ENCODE peak calls at places on chromosome 11, in six cellular contexts. X is A549, B is K562, L is IMR-90, Z is GM12878, J is HepG2. F is an unnamed sample.

GRCh38 chr11:44589301-44589700 is 23.8 kb downstream of the CD82 start:
- DNase-seq in L (peak; percentile 97), J (no peak), X (no peak), B (no peak), Z (no peak), F (no peak)

GRCh38 chr11:60971520-60971919 is at the start of gene CD6:
- DNase-seq in X (no peak), L (no peak), B (no peak), Z (no peak), J (no peak), F (no peak)

GRCh38 chr11:66970808-66971442 is 4.2 kb upstream of the C11orf86 start:
- DNase-seq in B (no peak), Z (no peak), J (peak; percentile 95), L (peak; percentile 100), X (peak; percentile 99), F (no peak)

GRCh38 chr11:131668867-131669780 is 298.7 kb downstream of the NTM start:
- DNase-seq in J (peak; percentile 17), Z (no peak), B (peak; percentile 67), L (peak; percentile 16), X (peak; percentile 42), F (peak; percentile 68)

GRCh38 chr11:103326070-103326794 is 217.0 kb downstream of the DYNC2H1 start:
- DNase-seq in L (peak; percentile 78), B (peak; percentile 10), Z (peak; percentile 17), X (peak; percentile 63), J (peak; percentile 51), F (peak; percentile 67)

GRCh38 chr11:62157603-62158002 is 32.4 kb upstream of the SCGB1D1 start:
- DNase-seq in J (no peak), L (no peak), B (no peak), Z (no peak), X (no peak), F (no peak)

GRCh38 chr11:63022422-63022821 is 6.8 kb upstream of the SLC22A8 start:
- DNase-seq in L (no peak), X (no peak), Z (no peak), B (no peak), J (no peak), F (no peak)

GRCh38 chr11:1130276-1131032 is 27.3 kb upstream of the MUC5AC start:
- DNase-seq in J (no peak), L (no peak), Z (no peak), B (no peak), X (no peak), F (no peak)

GRCh38 chr11:69490516-69490915 is 9.1 kb downstream of the LINC01488 start:
- DNase-seq in Z (no peak), J (no peak), L (no peak), B (no peak), X (no peak), F (no peak)

GRCh38 chr11:60918941-60919275 is 5.0 kb downstream of the TMEM109 start:
- DNase-seq in L (peak; percentile 40), X (peak; percentile 19), Z (no peak), J (no peak), B (no peak), F (no peak)

GRCh38 chr11:22703040-22703439 is 36.6 kb downstream of the GAS2 start:
- DNase-seq in X (peak; percentile 50), J (peak; percentile 88), B (no peak), Z (peak; percentile 21), L (peak; percentile 77), F (peak; percentile 39)

GRCh38 chr11:57425565-57426438 is 1.1 kb downstream of the SLC43A3 start:
- DNase-seq in Z (no peak), J (no peak), X (no peak), B (no peak), L (peak; percentile 14), F (no peak)

GRCh38 chr11:76234704-76235232 is 28.5 kb upstream of the WNT11 start:
- DNase-seq in L (no peak), Z (no peak), X (no peak), B (no peak), J (no peak), F (no peak)

GRCh38 chr11:120985718-120986569 is 38.0 kb upstream of the TBCEL start:
- DNase-seq in Z (no peak), B (peak; percentile 21), J (peak; percentile 15), L (peak; percentile 29), X (peak; percentile 16), F (peak; percentile 81)

GRCh38 chr11:61598886-61599868 is 18.3 kb upstream of the SYT7 start:
- DNase-seq in B (no peak), J (no peak), Z (no peak), X (no peak), L (peak; percentile 70), F (no peak)

GRCh38 chr11:57001674-57002401 is 13.1 kb downstream of the OR5AK2 start:
- DNase-seq in X (peak; percentile 37), L (peak; percentile 21), B (peak; percentile 28), Z (no peak), J (no peak), F (no peak)

GRCh38 chr11:120186799-120187591 is 23.8 kb upstream of the OAF start:
- DNase-seq in B (no peak), J (peak; percentile 50), L (peak; percentile 61), Z (peak; percentile 50), X (no peak), F (no peak)

GRCh38 chr11:20762112-20762511 is 92.7 kb downstream of the NELL1 start:
- DNase-seq in Z (no peak), X (no peak), B (no peak), J (no peak), L (no peak), F (no peak)

GRCh38 chr11:116787786-116788486 is at the start of gene ZPR1:
- DNase-seq in B (peak; percentile 89), Z (no peak), L (peak; percentile 56), X (peak; percentile 58), J (peak; percentile 37), F (peak; percentile 79)

GRCh38 chr11:32531528-32531927 is 52.1 kb upstream of the EIF3M start:
- DNase-seq in B (no peak), L (peak; percentile 11), X (no peak), J (no peak), Z (no peak), F (no peak)

GRCh38 chr11:122232985-122233384 is 117.0 kb upstream of the BLID start:
- DNase-seq in L (no peak), X (no peak), J (no peak), Z (no peak), B (no peak), F (no peak)

GRCh38 chr11:106424111-106424510 is 346.6 kb downstream of the AASDHPPT start:
- DNase-seq in X (peak; percentile 1), Z (no peak), L (peak; percentile 83), B (no peak), J (no peak), F (no peak)

GRCh38 chr11:93498099-93499040 is 44.8 kb downstream of the SMCO4 start:
- DNase-seq in L (peak; percentile 51), J (no peak), Z (no peak), B (no peak), X (peak; percentile 6), F (no peak)

GRCh38 chr11:65169164-65169641 is 830 bp upstream of the SPDYC start:
- DNase-seq in J (no peak), B (peak; percentile 67), Z (no peak), L (peak; percentile 55), X (no peak), F (no peak)

GRCh38 chr11:115503083-115503885 is 931 bp downstream of the CADM1 start:
- DNase-seq in L (peak; percentile 71), X (peak; percentile 71), J (peak; percentile 51), B (no peak), Z (no peak), F (peak; percentile 50)
- TF ChIP-seq BHLHE40 in L (no peak), X (no peak), J (no peak), B (no peak), Z (no peak), F (no peak)

DNA sequence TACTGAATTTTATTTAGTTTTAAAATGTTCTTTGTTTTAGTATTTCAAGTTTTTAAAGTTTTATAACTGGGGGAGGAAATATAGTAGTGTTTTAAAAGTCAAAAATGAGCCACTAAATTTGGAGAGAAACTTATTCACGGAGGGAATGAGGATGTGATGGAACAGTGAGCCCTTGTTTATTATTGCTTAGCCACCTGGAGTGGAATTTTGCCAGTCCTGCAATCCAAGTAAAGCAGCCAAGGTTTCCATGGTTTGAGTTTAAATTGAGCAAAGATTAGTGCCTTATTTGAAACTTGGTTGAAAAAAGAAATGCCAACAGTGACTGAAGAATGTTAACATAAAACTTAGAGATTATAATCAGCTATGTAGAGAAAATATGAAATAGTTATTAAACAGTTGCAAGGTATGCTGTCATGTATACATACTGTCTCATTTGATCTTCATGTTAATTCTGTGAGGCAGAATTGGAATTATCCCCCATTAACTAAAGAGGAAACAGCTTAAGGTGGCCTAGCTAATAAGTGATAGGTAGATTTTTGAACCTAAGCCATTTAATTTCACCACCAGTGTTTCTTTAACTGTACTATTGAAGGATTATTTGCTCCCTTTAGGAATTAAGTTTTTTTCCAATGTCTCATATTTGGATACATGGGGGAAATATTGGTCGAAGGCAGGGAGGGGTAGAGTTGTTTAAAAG is 36.4 kb downstream of the SWAP70 start:
- DNase-seq in L (no peak), X (no peak), B (no peak), J (no peak), Z (no peak), F (no peak)
- TF ChIP-seq BHLHE40 in L (no peak), X (no peak), B (no peak), J (no peak), Z (no peak), F (no peak)

DNA sequence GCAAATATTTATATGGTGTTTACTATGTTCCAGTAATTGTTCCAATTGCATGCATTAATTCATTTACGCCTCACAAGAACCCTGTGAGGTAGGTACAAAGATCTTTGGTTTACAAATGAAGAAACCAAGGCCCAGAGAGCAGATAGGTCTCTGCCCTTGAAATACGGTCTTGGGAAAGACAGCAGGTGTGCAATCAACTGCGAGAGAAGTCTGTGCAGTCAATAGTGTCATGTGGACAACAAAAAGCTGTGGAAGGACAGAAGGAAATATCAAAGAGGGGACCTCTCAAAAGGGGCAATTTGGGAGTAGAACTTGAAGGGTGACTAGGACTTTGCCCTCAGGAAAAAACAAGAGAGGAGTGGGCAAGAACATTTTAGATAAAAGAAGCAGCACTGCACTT is 8.9 kb downstream of the CNTF start:
- DNase-seq in X (no peak), Z (no peak), B (no peak), J (no peak), L (no peak), F (no peak)
- TF ChIP-seq BHLHE40 in X (no peak), Z (no peak), B (no peak), J (no peak), L (no peak), F (no peak)

GRCh38 chr11:95711162-95711944 is 78.2 kb downstream of the FAM76B start:
- DNase-seq in Z (peak; percentile 28), B (no peak), L (peak; percentile 14), X (no peak), J (no peak), F (no peak)

GRCh38 chr11:95705485-95706124 is 84.0 kb downstream of the FAM76B start:
- DNase-seq in Z (no peak), X (peak; percentile 78), L (peak; percentile 81), J (peak; percentile 55), B (peak; percentile 76), F (peak; percentile 82)

GRCh38 chr11:95711945-95712221 is 77.7 kb downstream of the FAM76B start:
- DNase-seq in X (no peak), L (no peak), J (no peak), B (no peak), Z (peak; percentile 13), F (no peak)

GRCh38 chr11:95706974-95707387 is 82.6 kb downstream of the FAM76B start:
- DNase-seq in Z (no peak), L (no peak), X (no peak), B (peak; percentile 57), J (no peak), F (no peak)

GRCh38 chr11:95708681-95709080 is 80.9 kb downstream of the FAM76B start:
- DNase-seq in X (no peak), Z (no peak), B (no peak), J (no peak), L (no peak), F (no peak)
- TF ChIP-seq BHLHE40 in X (no peak), Z (no peak), B (no peak), J (no peak), L (no peak), F (no peak)

GRCh38 chr11:43574949-43575915 is 105.3 kb upstream of the HSD17B12 start:
- DNase-seq in J (no peak), Z (no peak), L (peak; percentile 82), B (no peak), X (peak; percentile 23), F (peak; percentile 35)
- TF ChIP-seq BHLHE40 in J (no peak), Z (no peak), L (peak; percentile 30), B (no peak), X (no peak), F (no peak)

F was measured in HEK293T.